ENCODE peak calls at places on chromosomes 16 and 17, in six cellular contexts. H is mammary epithelial cell, J is cardiac fibroblast, W is cardiac muscle cell, T is epithelial cell of esophagus, M is fibroblast of the aortic adventitia. P is an unnamed sample.

GRCh38 chr16:89131783-89132182 is 38.1 kb downstream of the ACSF3 start:
- DNase-seq in H (no peak), J (no peak), W (no peak), T (no peak), M (no peak), P (no peak)

GRCh38 chr17:21001813-21002221 is 41.0 kb downstream of the USP22 start:
- DNase-seq in H (no peak), J (no peak), W (no peak), T (no peak), M (no peak), P (no peak)

GRCh38 chr16:84228321-84228838 is 11.4 kb downstream of the KCNG4 start:
- DNase-seq in H (peak), J (peak), W (peak), T (peak), M (peak), P (peak)

GRCh38 chr16:83269541-83269940 is 538.2 kb upstream of the HSBP1 start:
- DNase-seq in H (no peak), J (no peak), W (no peak), T (no peak), M (no peak), P (no peak)

GRCh38 chr17:74840989-74841666 is 18.6 kb downstream of the GRIN2C start:
- DNase-seq in H (peak), J (peak), W (peak), T (peak), M (peak), P (peak)

GRCh38 chr16:88369447-88370008 is 13.2 kb upstream of the ZNF469 start:
- DNase-seq in H (no peak), J (no peak), W (no peak), T (no peak), M (no peak), P (no peak)

GRCh38 chr17:32341141-32341856 is 674 bp downstream of the C17orf75 start:
- DNase-seq in H (peak), J (no peak), W (no peak), T (peak), M (no peak), P (peak)

GRCh38 chr17:45974916-45975630 is 24.0 kb upstream of the STH start:
- DNase-seq in H (no peak), J (no peak), W (no peak), T (no peak), M (no peak), P (no peak)

GRCh38 chr16:64144612-64145011 is 977.3 kb downstream of the CDH11 start:
- DNase-seq in H (no peak), J (no peak), W (no peak), T (no peak), M (no peak), P (no peak)

GRCh38 chr16:65083181-65083845 is 38.5 kb downstream of the CDH11 start:
- DNase-seq in H (no peak), J (peak), W (peak), T (peak), M (peak), P (no peak)

GRCh38 chr16:11796227-11797165 is 562 bp downstream of the ZC3H7A start:
- DNase-seq in H (peak), J (peak), W (peak), T (no peak), M (peak), P (peak)

GRCh38 chr16:49057391-49057790 is 224.2 kb downstream of the CBLN1 start:
- DNase-seq in H (no peak), J (no peak), W (no peak), T (no peak), M (no peak), P (no peak)

GRCh38 chr17:6506679-6507231 is 49.6 kb downstream of the PITPNM3 start:
- DNase-seq in H (peak), J (peak), W (peak), T (peak), M (peak), P (no peak)

GRCh38 chr17:193841-194806 is 12.7 kb upstream of the DOC2B start:
- DNase-seq in H (no peak), J (no peak), W (no peak), T (no peak), M (no peak), P (no peak)

GRCh38 chr17:77061711-77062110 is 79.1 kb upstream of the SEC14L1 start:
- DNase-seq in H (no peak), J (no peak), W (no peak), T (no peak), M (no peak), P (no peak)

GRCh38 chr17:67785122-67785477 is 40.2 kb upstream of the BPTF start:
- DNase-seq in H (no peak), J (no peak), W (no peak), T (no peak), M (no peak), P (no peak)

GRCh38 chr16:67165121-67166034 is 833 bp downstream of the HSF4 start:
- DNase-seq in H (no peak), J (no peak), W (peak), T (no peak), M (no peak), P (no peak)

DNA sequence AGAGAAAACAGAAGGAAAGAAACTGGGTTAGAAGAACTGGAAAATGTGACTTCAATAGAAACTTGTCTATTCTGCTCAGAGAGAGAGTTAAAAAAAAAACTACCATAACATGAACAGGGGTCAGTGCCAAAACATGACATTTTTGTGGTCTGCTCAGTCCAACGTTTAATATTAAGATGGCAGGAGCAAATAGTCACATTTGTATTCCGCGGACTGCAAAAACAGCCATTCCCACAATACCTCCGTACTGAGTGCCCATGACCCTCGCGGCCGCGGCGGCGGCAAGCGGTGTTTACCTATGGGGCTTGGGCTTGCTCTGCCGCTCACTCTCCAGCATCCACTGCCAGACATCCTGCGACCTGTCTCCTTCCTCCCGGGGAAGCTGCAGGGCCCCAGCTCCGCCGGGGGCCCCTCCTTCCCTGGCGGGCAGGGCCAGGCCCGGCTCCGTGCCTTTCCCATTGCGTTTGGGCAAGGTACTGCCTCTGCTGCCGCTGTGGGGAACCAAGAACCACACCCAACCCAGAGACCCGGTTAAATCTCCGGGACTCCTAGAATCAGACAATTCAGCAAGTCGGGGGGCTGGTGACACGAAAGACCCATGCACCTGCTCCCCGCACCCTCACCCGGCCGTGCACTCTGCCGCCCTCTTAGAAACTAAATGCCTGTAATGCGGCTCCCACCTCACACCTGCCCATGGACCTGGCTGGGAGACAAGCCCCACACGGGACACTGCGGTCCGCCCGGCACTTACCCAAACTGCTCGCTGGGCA is 24.7 kb downstream of the AXIN2 start:
- DNase-seq in H (no peak), J (no peak), W (no peak), T (no peak), M (peak), P (no peak)
- H3K4me3 ChIP-seq in H (no peak), J (no peak), W (no peak), T (no peak), M (no peak), P (no peak)

GRCh38 chr16:27193300-27193990 is 9.9 kb upstream of the KDM8 start:
- DNase-seq in H (no peak), J (no peak), W (peak), T (no peak), M (no peak), P (peak)
- TF ChIP-seq CTCF in H (no peak), J (peak), W (peak), T (peak), M (peak), P (peak)

DNA sequence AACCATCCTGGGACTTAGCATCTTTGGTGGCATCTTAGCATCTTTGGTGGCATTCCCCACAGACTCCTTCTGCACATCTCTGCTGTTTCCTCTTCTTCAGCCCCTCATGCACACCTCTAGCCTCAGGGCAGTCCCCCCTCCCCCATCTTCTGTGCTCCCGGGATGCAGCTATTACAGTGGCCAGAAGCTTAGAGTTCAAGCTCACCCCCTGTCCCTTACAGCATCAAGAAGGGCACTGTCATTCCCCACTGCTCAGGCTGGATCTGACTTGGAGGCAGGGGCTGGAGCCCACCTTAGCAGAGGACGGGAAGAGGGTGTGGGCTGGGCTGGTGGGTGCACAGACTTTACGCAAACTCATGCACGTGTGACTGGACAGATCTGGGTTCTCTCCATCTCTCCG is 650 bp downstream of the EPN3 start:
- DNase-seq in H (no peak), J (no peak), W (no peak), T (no peak), M (no peak), P (no peak)
- H3K4me3 ChIP-seq in H (peak), J (no peak), W (peak), T (peak), M (no peak), P (no peak)

DNA sequence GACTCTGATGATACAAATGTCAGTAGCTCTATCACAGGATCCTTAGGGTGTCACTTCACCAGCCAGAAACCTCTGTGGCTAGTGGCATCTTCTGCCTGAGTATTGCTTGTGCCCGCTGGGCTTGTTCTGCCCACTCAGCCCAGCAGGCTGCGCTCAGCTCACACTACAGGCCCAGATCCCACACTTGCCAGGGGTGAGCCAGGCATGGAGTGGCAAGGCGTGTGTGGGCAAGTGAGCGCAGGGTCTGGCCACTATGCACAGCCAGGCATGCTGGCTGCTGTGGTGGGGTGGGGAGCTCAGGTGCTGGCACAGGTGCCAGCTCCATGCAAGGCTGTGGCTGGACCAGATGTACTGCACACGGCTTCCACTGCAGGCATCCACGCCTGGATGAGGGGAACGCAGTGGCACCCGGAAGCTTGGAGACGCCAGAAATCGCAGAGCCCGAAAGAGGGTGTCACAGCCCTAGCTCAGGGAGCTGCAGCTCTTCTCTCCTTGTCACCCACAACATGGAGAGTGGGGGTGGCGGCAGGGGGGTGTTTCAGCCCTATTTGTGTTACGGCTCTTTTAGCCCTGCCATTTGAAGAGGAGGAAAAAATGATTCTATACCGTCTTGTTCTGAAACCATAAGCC is 10.2 kb downstream of the CFAP97D1 start:
- DNase-seq in H (peak), J (no peak), W (peak), T (peak), M (no peak), P (no peak)
- TF ChIP-seq CTCF in H (peak), J (peak), W (peak), T (peak), M (peak), P (peak)

GRCh38 chr17:40015998-40016691 is 905 bp downstream of the CSF3 start:
- DNase-seq in H (no peak), J (no peak), W (no peak), T (no peak), M (no peak), P (no peak)
- H3K4me3 ChIP-seq in H (no peak), J (no peak), W (no peak), T (no peak), M (no peak), P (no peak)

DNA sequence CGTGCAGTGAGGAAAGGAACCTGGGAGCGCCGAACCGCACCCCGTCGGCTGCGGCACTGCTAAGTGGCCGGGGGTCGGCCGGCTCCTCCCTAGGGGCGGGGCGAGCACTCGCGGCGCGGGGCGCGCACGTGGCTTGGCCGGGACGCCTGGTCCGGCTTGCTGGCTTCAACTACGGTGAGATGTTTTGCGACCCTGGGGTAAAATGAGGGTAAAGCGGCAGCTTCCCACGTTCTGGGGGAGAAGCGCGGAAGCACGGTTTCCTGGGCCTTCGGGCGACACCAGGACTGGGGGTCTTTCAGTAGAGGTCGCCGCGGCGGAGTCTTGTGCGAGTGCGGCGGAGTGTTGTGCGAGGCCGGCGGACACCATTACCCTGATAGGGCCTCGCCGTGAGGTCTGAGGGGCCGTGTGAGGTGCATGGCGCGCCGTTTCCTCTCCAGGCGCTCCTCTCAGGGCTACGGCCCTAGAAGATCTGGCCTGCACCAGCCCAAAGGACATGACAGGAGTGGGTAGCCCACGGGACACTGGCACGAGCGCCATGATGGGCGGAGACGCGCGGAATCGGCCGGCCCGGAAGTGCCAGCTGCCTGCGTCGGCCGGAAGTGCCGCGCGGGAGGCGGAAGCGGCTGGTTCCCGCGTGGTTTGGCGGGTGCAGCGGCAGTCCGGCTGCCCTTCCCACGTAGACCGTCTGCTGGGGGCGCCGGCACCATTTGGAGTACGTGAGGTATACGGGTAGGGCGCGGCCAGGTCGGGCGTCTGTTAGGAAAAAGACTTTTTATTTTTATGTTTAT is at the start of gene PIGW:
- DNase-seq in H (peak), J (peak), W (peak), T (peak), M (peak), P (peak)
- TF ChIP-seq CTCF in H (no peak), J (no peak), W (peak), T (no peak), M (no peak), P (peak)

DNA sequence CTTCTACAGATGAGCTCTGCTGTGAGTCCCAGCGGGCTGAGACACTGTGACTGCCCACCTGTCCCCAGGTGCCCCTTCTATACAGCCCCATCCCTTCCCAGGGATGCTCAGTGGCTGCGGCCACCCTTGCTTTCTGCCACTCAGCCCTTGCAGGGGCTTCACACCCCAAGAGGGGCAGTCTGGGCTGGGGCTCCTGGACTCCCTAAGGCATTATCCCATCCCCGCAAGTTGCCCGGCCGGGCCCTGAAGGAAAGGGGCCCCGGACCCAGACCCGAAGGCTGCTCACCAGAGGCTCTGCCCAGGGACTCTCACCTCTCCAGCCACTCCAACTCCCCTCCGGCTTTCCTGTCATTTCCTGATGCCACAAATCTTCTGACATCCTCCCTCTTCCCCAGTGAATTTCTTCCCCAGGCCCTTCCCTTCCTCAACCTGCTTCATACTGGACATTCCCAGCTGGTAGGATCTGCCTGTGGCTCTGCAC is 88.5 kb upstream of the TOB1 start:
- DNase-seq in H (no peak), J (no peak), W (no peak), T (no peak), M (no peak), P (no peak)
- H3K4me3 ChIP-seq in H (no peak), J (no peak), W (no peak), T (no peak), M (no peak), P (no peak)